ENCODE peak calls at places on chromosomes 5 and 9, in four cellular contexts. G is transverse colon, J is gastrocnemius medialis, A is Peyer's patch. Q is an unnamed sample. For H3K4me1, the result is how much of the 10 kb centered on the place peaks cover.

GRCh38 chr5:137199966-137200365 is 299.2 kb downstream of the SPOCK1 start:
- DNase-seq in G (no peak), A (no peak), J (no peak), Q (no peak)

GRCh38 chr9:86322973-86323644 is 31.1 kb downstream of the TUT7 start:
- DNase-seq in J (no peak), A (no peak), G (no peak), Q (no peak)

GRCh38 chr5:173501271-173501670 is 115.2 kb downstream of the BOD1 start:
- DNase-seq in G (no peak), A (no peak), J (peak), Q (no peak)

GRCh38 chr9:34732886-34733285 is 22.9 kb upstream of the CCL21 start:
- DNase-seq in J (no peak), A (no peak), G (no peak), Q (no peak)

GRCh38 chr5:53262348-53262970 is 152.9 kb upstream of the MOCS2 start:
- DNase-seq in J (no peak), G (no peak), A (no peak), Q (no peak)

GRCh38 chr5:74316064-74316586 is 324.4 kb downstream of the ENC1 start:
- DNase-seq in J (no peak), A (no peak), G (no peak), Q (no peak)

GRCh38 chr9:98867434-98868168 is 60.1 kb downstream of the GALNT12 start:
- DNase-seq in J (peak), G (peak), A (no peak), Q (no peak)

GRCh38 chr9:95171001-95171400 is 146.5 kb downstream of the FANCC start:
- DNase-seq in G (no peak), J (no peak), A (no peak), Q (no peak)

GRCh38 chr9:32551491-32552049 is 557 bp upstream of the SMIM27 start:
- DNase-seq in G (peak), A (peak), J (no peak), Q (peak)

GRCh38 chr9:96150324-96151023 is 151.5 kb downstream of the HSD17B3 start:
- DNase-seq in G (peak), A (no peak), J (no peak), Q (peak)

GRCh38 chr5:147216552-147217154 is 18.2 kb upstream of the STK32A start:
- DNase-seq in J (no peak), G (no peak), A (no peak), Q (peak)

GRCh38 chr5:55521903-55522302 is 12.9 kb downstream of the PLPP1 start:
- DNase-seq in J (no peak), G (no peak), A (no peak), Q (no peak)

GRCh38 chr5:151825445-151825844 is 53.7 kb downstream of the G3BP1 start:
- DNase-seq in J (peak), A (no peak), G (peak), Q (peak)

GRCh38 chr5:89042746-89043145 is 159.8 kb upstream of the MEF2C start:
- DNase-seq in A (no peak), G (no peak), J (no peak), Q (no peak)

GRCh38 chr5:20514145-20514544 is 526.1 kb upstream of the CDH18 start:
- DNase-seq in G (no peak), J (no peak), A (no peak), Q (no peak)

GRCh38 chr9:83544002-83544698 is 5.9 kb upstream of the FRMD3 start:
- DNase-seq in G (peak), J (no peak), A (peak), Q (no peak)

GRCh38 chr5:134005415-134006118 is 792 bp upstream of the VDAC1 start:
- DNase-seq in A (peak), G (peak), J (no peak), Q (no peak)

GRCh38 chr5:127042593-127042992 is 12.2 kb upstream of the MARCHF3 start:
- DNase-seq in A (no peak), J (no peak), G (no peak), Q (no peak)

GRCh38 chr5:168874713-168875380 is 295.7 kb upstream of the PANK3 start:
- DNase-seq in G (no peak), A (no peak), J (no peak), Q (no peak)

GRCh38 chr5:100840364-100840763 is 62.7 kb downstream of the ST8SIA4 start:
- DNase-seq in J (no peak), G (no peak), A (no peak), Q (no peak)

GRCh38 chr5:167081561-167081960 is 1209.9 kb upstream of the WWC1 start:
- DNase-seq in G (no peak), A (no peak), J (no peak), Q (no peak)

GRCh38 chr9:79240774-79241173 is 331.0 kb upstream of the TLE4 start:
- DNase-seq in G (no peak), A (no peak), J (no peak), Q (no peak)

GRCh38 chr9:3508531-3509374 is 17.0 kb downstream of the RFX3 start:
- DNase-seq in J (no peak), G (no peak), A (no peak), Q (no peak)

GRCh38 chr5:73278693-73279092 is 105.7 kb downstream of the TMEM174 start:
- DNase-seq in G (no peak), A (no peak), J (no peak), Q (no peak)

GRCh38 chr5:144336191-144336590 is 165.5 kb downstream of the KCTD16 start:
- DNase-seq in J (no peak), G (no peak), A (no peak), Q (no peak)

GRCh38 chr9:136403538-136403914 is 3.6 kb upstream of the SNAPC4 start:
- DNase-seq in J (no peak), A (no peak), G (no peak), Q (peak)

GRCh38 chr5:57171818-57172465 is 1.9 kb upstream of the GPBP1 start:
- DNase-seq in A (no peak), G (peak), J (no peak), Q (peak)

GRCh38 chr9:23555849-23556248 is 270.2 kb downstream of the ELAVL2 start:
- DNase-seq in G (no peak), J (no peak), A (no peak), Q (no peak)

GRCh38 chr5:95738069-95738468 is 6.9 kb downstream of the RHOBTB3 start:
- DNase-seq in G (no peak), J (no peak), A (no peak), Q (no peak)

GRCh38 chr5:95734156-95734555 is 3.0 kb downstream of the RHOBTB3 start:
- DNase-seq in A (no peak), J (no peak), G (no peak), Q (no peak)

GRCh38 chr5:95734916-95735315 is 3.8 kb downstream of the RHOBTB3 start:
- DNase-seq in J (no peak), G (no peak), A (no peak), Q (no peak)

GRCh38 chr5:95733100-95733499 is 2.0 kb downstream of the RHOBTB3 start:
- DNase-seq in J (no peak), G (no peak), A (no peak), Q (no peak)

GRCh38 chr5:95735436-95735835 is 4.3 kb downstream of the RHOBTB3 start:
- DNase-seq in J (no peak), A (no peak), G (no peak), Q (no peak)
- H3K4me1 ChIP-seq in J (under half), A (under half), G (under half), Q (under half)

DNA sequence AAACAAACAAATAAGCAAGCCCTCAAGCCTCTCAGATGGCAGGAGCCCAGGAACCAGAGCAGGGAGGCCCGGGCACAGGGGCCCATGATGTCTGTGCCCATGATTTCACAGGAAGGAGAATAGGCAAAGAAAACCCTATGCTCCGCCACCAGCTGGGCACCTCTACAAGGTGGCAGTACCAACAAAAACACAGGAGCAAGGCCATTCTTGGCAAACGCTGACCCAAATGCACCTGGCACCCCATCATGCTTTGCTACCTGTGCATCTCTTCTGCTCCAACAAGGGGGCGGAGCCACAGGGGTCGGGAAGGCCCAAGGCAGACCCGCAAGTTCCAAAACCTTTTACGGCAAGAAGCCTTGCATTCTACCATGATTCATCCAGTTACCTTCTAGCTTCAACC is 3.1 kb downstream of the BRD3 start:
- DNase-seq in J (no peak), A (peak), G (no peak), Q (peak)
- H3K4me1 ChIP-seq in J (half or more), A (under half), G (under half), Q (under half)

DNA sequence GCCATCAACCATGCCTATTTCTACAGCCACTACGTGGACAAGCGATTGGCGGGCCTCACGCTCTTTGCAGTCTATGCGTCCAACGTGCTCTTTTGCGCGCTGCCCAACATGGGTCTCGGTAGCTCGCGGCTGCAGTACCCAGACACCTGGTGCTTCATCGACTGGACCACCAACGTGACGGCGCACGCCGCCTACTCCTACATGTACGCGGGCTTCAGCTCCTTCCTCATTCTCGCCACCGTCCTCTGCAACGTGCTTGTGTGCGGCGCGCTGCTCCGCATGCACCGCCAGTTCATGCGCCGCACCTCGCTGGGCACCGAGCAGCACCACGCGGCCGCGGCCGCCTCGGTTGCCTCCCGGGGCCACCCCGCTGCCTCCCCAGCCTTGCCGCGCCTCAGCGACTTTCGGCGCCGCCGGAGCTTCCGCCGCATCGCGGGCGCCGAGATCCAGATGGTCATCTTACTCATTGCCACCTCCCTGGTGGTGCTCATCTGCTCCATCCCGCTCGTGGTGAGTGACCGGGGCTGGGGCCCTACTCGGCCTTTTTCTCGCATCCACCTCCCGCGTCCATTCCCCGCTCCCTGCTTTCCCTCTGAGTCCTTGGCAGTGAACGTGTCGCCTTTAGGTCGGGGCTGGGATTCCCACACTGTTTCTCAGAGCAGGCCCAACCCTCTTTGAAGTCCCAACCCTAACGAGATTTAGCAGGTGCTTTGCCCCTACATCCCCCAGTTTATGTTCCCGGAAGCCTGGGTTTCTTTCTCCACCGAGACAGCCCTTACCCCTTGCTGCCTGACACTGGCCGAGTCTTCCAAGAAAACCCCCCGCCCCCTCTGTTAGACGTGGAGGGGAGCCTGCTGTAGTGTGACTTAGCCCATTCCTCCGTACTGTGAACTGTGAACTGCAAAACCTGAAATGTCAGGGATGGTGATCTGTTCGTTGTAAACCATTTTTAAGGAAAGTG is 1.9 kb downstream of the PTGER4 start:
- DNase-seq in G (peak), J (no peak), A (peak), Q (peak)
- H3K4me1 ChIP-seq in G (under half), J (under half), A (under half), Q (under half)

GRCh38 chr9:133128152-133128551 is 7.1 kb upstream of the RALGDS start:
- DNase-seq in A (no peak), G (no peak), J (no peak), Q (no peak)
- H3K4me1 ChIP-seq in A (under half), G (under half), J (half or more), Q (half or more)

GRCh38 chr9:127557466-127557869 is 54.6 kb upstream of the STXBP1 start:
- DNase-seq in G (no peak), J (no peak), A (no peak), Q (no peak)
- H3K4me1 ChIP-seq in G (under half), J (under half), A (under half), Q (under half)

DNA sequence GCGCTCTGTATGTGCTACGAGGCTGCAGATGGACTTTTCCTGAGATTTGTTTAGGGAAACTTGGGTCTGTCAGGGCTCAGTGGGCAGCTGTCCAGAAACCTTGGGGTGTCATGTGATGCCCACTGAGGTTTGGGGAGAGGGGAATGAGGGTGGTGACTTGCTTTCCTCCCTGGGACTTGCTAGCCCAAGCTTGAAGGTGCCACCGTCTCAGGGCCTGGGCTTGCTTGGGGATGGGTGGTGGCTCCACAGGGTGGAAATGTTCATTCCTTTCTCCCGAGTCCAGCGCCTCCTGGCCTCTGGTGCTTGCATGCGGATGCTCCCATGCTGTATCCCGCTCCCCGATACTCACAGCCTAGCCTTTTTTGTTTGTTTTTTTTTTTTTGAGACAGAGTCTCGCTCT is 33.3 kb downstream of the ZNF618 start:
- DNase-seq in J (no peak), A (no peak), G (no peak), Q (no peak)
- H3K4me1 ChIP-seq in J (under half), A (under half), G (under half), Q (under half)

DNA sequence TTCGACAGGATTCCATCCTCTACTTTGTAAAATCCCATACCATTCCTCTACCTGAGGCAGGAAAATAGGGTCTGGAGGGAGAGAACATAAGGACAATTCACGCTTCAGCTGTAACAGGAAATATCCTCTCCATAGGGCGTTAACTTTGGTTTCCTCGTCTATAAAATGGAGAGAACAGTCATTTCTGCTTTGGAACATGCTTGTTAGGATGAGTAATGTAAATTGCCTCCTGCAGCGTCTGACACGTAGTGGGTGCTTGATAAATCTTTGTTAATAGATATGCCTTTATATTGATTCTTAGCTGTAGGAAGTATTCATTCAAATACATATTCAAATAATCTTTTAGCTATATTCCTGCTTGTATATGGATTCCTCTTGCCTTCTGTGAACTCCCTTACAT is 706 bp upstream of the SUB1 start:
- DNase-seq in A (no peak), J (no peak), G (no peak), Q (no peak)
- H3K4me1 ChIP-seq in A (under half), J (under half), G (under half), Q (half or more)

DNA sequence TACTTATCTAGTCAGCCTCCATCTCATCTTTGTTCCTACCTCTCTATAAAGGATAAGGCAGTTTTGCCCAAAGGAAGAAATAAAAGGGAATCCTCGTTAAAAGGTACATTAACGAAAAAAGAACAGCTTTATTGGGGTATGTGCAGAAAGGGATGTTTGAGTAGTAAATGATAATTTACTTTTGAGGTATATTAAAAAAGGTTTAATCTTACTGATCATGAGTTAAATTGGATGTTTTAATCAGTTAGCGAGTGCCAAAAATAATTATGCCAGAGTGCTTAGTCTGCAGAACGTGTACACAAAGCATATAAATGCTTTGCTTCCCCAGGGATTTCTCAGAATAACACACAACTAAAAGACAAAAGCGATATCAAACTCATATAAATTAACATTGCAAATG is 865.1 kb downstream of the NR2F1-AS1 start:
- DNase-seq in J (no peak), A (no peak), G (no peak), Q (no peak)
- H3K4me1 ChIP-seq in J (under half), A (under half), G (under half), Q (under half)

DNA sequence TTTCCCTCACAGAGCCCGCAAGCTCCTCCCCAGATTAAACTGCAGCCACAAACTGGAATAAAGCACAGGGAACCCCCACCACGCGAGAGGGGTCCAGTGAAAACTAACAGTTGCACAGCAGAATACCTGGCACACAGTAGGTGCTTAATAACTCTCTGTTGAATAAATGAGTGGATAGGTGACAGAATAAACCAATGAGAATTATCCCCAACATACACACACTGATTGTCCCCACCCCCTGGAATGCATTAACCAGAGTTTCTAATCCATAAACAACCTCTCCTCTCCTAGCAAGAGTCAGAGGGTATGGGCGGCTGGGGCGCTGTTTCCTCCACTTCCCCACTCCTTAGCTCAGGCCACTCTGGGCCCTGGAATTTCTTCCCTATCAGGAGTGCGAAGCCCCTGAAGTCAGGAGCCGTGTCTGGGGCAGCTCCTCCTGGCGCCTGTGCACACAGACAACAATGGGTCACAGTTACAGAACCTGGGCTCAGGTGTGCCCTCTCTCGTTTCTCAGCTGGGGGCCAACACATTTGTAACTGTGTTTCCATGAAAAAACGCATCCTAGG is 27.6 kb downstream of the RAPGEF1 start:
- DNase-seq in J (no peak), G (no peak), A (no peak), Q (no peak)
- H3K4me1 ChIP-seq in J (half or more), G (under half), A (under half), Q (under half)

DNA sequence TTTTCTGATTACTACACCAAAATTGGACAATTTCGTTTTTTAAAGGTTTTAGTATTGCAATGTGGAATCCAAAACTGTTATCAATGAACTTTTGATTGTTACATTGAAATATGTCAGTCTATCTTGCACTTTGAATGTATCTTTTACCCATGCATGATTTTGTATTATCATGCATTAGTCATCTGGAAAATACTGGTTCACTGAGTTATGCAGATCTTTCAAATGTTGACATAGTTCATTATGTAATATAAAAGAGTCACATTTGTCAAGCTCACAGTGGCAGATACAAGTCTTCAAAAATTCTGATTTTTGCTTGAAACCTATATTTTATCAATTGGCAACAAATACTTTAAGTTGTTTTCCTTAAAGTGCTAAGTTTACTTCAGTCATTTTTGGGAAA is 85.2 kb downstream of the NR3C1 start:
- DNase-seq in G (no peak), J (no peak), A (no peak), Q (no peak)
- H3K4me1 ChIP-seq in G (under half), J (half or more), A (under half), Q (under half)

Q was measured in CD8-positive, alpha-beta memory T cell.